ENCODE peak calls at places on chromosome X, in four cellular contexts. One of them, this sample, is unnamed.
A peak's percentile ranks its signal among the peaks of the same experiment; 100 is the strongest.

GRCh38 chrX:123188081-123188480 is 4.0 kb downstream of the GRIA3 start:
- DNase-seq in CD4-positive, alpha-beta memory T cell: no peak
- DNase-seq in tibial nerve: no peak
- DNase-seq in brain microvascular endothelial cell: no peak
- DNase-seq in this sample: no peak

GRCh38 chrX:40552768-40553167 is 28.0 kb upstream of the ATP6AP2 start:
- DNase-seq in CD4-positive, alpha-beta memory T cell: no peak
- DNase-seq in brain microvascular endothelial cell: no peak
- DNase-seq in tibial nerve: no peak
- DNase-seq in this sample: no peak

GRCh38 chrX:120308959-120309872 is 2.0 kb downstream of the TMEM255A start:
- DNase-seq in tibial nerve: no peak
- DNase-seq in CD4-positive, alpha-beta memory T cell: peak; percentile 79
- DNase-seq in brain microvascular endothelial cell: peak; percentile 43
- DNase-seq in this sample: peak; percentile 39

GRCh38 chrX:40097492-40098263 is at the start of gene BCOR:
- DNase-seq in CD4-positive, alpha-beta memory T cell: peak; percentile 72
- DNase-seq in brain microvascular endothelial cell: no peak
- DNase-seq in tibial nerve: no peak
- DNase-seq in this sample: peak; percentile 64

GRCh38 chrX:20988118-20988517 is 386.1 kb upstream of the CNKSR2 start:
- DNase-seq in brain microvascular endothelial cell: no peak
- DNase-seq in tibial nerve: no peak
- DNase-seq in CD4-positive, alpha-beta memory T cell: no peak
- DNase-seq in this sample: no peak

GRCh38 chrX:53456254-53456653 is 22.1 kb upstream of the HSD17B10 start:
- DNase-seq in tibial nerve: no peak
- DNase-seq in brain microvascular endothelial cell: no peak
- DNase-seq in CD4-positive, alpha-beta memory T cell: no peak
- DNase-seq in this sample: no peak

GRCh38 chrX:38192007-38192625 is 28.6 kb downstream of the SRPX start:
- DNase-seq in tibial nerve: no peak
- DNase-seq in brain microvascular endothelial cell: no peak
- DNase-seq in CD4-positive, alpha-beta memory T cell: no peak
- DNase-seq in this sample: no peak

GRCh38 chrX:49040376-49040955 is 2.7 kb downstream of the TFE3 start:
- DNase-seq in tibial nerve: no peak
- DNase-seq in CD4-positive, alpha-beta memory T cell: no peak
- DNase-seq in brain microvascular endothelial cell: peak; percentile 17
- DNase-seq in this sample: no peak

GRCh38 chrX:397575-397974 is 10.9 kb upstream of the PPP2R3B start:
- DNase-seq in tibial nerve: peak; percentile 23
- DNase-seq in CD4-positive, alpha-beta memory T cell: no peak
- DNase-seq in brain microvascular endothelial cell: peak; percentile 85
- DNase-seq in this sample: no peak

GRCh38 chrX:55008571-55009358 is 8.6 kb downstream of the APEX2 start:
- DNase-seq in brain microvascular endothelial cell: no peak
- DNase-seq in tibial nerve: no peak
- DNase-seq in CD4-positive, alpha-beta memory T cell: no peak
- DNase-seq in this sample: no peak

GRCh38 chrX:20838477-20838876 is 535.7 kb upstream of the CNKSR2 start:
- DNase-seq in CD4-positive, alpha-beta memory T cell: no peak
- DNase-seq in tibial nerve: no peak
- DNase-seq in brain microvascular endothelial cell: no peak
- DNase-seq in this sample: no peak

GRCh38 chrX:30659421-30659820 is 6.2 kb downstream of the GK start:
- DNase-seq in CD4-positive, alpha-beta memory T cell: no peak
- DNase-seq in tibial nerve: no peak
- DNase-seq in brain microvascular endothelial cell: peak; percentile 76
- DNase-seq in this sample: no peak

GRCh38 chrX:723781-724180 is 93.2 kb downstream of the SHOX start:
- DNase-seq in CD4-positive, alpha-beta memory T cell: peak; percentile 18
- DNase-seq in brain microvascular endothelial cell: no peak
- DNase-seq in tibial nerve: no peak
- DNase-seq in this sample: no peak

GRCh38 chrX:146433771-146434170 is 375.8 kb upstream of the CXorf51B start:
- DNase-seq in CD4-positive, alpha-beta memory T cell: no peak
- DNase-seq in brain microvascular endothelial cell: no peak
- DNase-seq in tibial nerve: no peak
- DNase-seq in this sample: no peak

GRCh38 chrX:137031039-137031438 is 2.8 kb downstream of the GPR101 start:
- DNase-seq in CD4-positive, alpha-beta memory T cell: no peak
- DNase-seq in tibial nerve: no peak
- DNase-seq in brain microvascular endothelial cell: no peak
- DNase-seq in this sample: no peak
- H3K4me3 ChIP-seq in CD4-positive, alpha-beta memory T cell: no peak overlapping the region
- H3K4me3 ChIP-seq in tibial nerve: no peak overlapping the region
- H3K4me3 ChIP-seq in brain microvascular endothelial cell: no peak overlapping the region
- H3K4me3 ChIP-seq in this sample: no peak overlapping the region

DNA sequence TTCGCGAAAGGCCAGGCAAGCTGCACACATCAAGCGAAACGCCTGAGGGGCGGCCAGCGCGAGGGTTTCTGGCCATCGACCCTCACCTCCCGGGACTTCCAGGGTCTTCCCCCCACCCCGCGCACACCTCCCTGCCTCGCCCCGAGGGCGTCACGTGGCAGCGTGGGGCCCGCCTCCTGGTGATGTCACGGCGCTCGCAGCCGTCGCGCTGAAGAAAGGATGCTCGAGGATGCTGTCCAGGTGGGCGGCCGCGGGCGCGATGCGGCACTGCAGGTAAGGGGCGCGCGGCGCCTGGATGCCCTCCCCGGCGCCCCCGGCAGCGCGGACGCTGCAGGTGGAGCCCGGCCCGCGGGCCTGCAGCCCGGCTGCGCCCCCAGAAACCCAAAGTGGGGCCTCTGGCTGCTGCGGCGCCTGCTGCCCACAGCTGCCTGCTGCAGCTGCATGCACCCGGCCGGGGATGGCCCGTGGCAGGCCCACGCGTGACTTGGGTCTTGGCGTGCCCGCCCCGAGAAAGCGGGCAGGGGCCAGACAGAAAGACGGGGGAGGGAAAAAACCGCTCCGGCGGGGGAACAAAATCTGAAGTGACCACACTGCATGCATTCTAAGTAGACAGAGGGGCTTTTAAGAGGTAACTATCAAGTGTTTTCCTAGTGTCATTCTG is 1.6 kb downstream of the CLCN4 start:
- DNase-seq in tibial nerve: no peak
- DNase-seq in CD4-positive, alpha-beta memory T cell: no peak
- DNase-seq in brain microvascular endothelial cell: no peak
- DNase-seq in this sample: no peak
- H3K27ac ChIP-seq in tibial nerve: peak overlapping the region; percentile 13
- H3K27ac ChIP-seq in CD4-positive, alpha-beta memory T cell: no peak overlapping the region
- H3K27ac ChIP-seq in brain microvascular endothelial cell: no peak overlapping the region
- H3K27ac ChIP-seq in this sample: no peak overlapping the region

GRCh38 chrX:25427873-25428555 is 412.2 kb upstream of the ARX start:
- DNase-seq in brain microvascular endothelial cell: no peak
- DNase-seq in tibial nerve: no peak
- DNase-seq in CD4-positive, alpha-beta memory T cell: no peak
- DNase-seq in this sample: no peak
- H3K4me3 ChIP-seq in brain microvascular endothelial cell: no peak overlapping the region
- H3K4me3 ChIP-seq in tibial nerve: no peak overlapping the region
- H3K4me3 ChIP-seq in CD4-positive, alpha-beta memory T cell: no peak overlapping the region
- H3K4me3 ChIP-seq in this sample: no peak overlapping the region

GRCh38 chrX:103927030-103927429 is 35.4 kb upstream of the TMSB15B start:
- DNase-seq in brain microvascular endothelial cell: no peak
- DNase-seq in CD4-positive, alpha-beta memory T cell: no peak
- DNase-seq in tibial nerve: no peak
- DNase-seq in this sample: no peak
- H3K27ac ChIP-seq in brain microvascular endothelial cell: no peak overlapping the region
- H3K27ac ChIP-seq in CD4-positive, alpha-beta memory T cell: no peak overlapping the region
- H3K27ac ChIP-seq in tibial nerve: no peak overlapping the region
- H3K27ac ChIP-seq in this sample: no peak overlapping the region

DNA sequence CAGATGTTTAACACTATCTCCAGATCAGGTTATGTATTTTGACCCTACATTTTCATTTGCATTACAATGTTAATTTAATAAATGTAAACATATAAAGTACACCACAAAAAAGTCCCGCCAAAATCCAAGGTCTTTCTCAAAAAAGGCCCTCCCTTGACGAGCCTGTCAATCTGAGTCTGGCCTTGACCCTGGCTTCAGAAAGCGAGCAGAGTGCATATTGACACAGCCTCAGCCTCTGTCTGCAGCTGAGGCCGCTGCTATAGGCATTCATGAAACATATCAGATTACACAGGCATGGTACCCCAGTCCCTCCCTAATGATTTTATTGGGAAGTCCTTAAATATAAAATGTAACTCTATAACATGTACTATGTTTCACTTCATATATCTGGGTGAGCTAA is 6.2 kb downstream of the MBNL3 start:
- DNase-seq in CD4-positive, alpha-beta memory T cell: no peak
- DNase-seq in tibial nerve: no peak
- DNase-seq in brain microvascular endothelial cell: no peak
- DNase-seq in this sample: no peak
- H3K4me3 ChIP-seq in CD4-positive, alpha-beta memory T cell: no peak overlapping the region
- H3K4me3 ChIP-seq in tibial nerve: no peak overlapping the region
- H3K4me3 ChIP-seq in brain microvascular endothelial cell: no peak overlapping the region
- H3K4me3 ChIP-seq in this sample: no peak overlapping the region

GRCh38 chrX:16839852-16840460 is 30.2 kb downstream of the RBBP7 start:
- DNase-seq in tibial nerve: no peak
- DNase-seq in CD4-positive, alpha-beta memory T cell: no peak
- DNase-seq in brain microvascular endothelial cell: peak; percentile 71
- DNase-seq in this sample: no peak
- H3K27ac ChIP-seq in tibial nerve: no peak overlapping the region
- H3K27ac ChIP-seq in CD4-positive, alpha-beta memory T cell: no peak overlapping the region
- H3K27ac ChIP-seq in brain microvascular endothelial cell: peak overlapping the region; percentile 57
- H3K27ac ChIP-seq in this sample: no peak overlapping the region

DNA sequence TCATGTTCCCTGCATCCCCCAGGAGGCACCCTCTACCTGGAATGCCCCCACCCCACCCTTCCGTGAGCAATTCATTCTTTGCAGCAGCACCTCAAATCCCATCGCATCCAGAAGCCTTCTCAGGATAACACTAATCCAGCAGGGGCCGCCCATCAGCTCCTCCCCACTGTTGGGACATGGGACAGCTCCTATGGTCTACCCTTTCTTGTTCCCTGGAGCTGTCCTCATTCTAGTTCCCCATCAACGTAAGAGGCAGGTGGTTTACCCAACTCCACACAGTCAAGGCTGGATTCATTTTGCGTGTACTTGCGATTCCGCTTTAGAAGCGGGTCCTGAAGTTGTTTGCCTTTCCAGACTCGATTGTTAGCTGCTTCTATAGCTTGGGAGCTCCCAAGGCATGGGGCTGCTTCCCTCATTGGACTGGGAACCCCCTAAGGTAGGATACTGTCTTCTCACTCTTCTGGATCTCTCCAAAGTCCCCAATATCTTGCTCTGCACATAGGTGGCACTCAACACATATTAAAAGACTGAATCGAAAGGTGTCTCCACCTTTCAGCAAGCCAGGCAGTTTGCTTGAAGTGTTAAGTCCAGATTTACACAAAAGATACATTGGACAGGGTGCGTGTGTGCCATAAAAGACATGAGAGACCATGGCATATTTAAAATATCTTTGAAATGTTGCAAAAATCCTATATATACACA is 942 bp upstream of the APLN start:
- DNase-seq in brain microvascular endothelial cell: no peak
- DNase-seq in tibial nerve: no peak
- DNase-seq in CD4-positive, alpha-beta memory T cell: peak; percentile 33
- DNase-seq in this sample: no peak
- H3K4me3 ChIP-seq in brain microvascular endothelial cell: no peak overlapping the region
- H3K4me3 ChIP-seq in tibial nerve: no peak overlapping the region
- H3K4me3 ChIP-seq in CD4-positive, alpha-beta memory T cell: no peak overlapping the region
- H3K4me3 ChIP-seq in this sample: no peak overlapping the region

GRCh38 chrX:10512741-10513140 is 107.6 kb downstream of the MID1 start:
- DNase-seq in tibial nerve: no peak
- DNase-seq in CD4-positive, alpha-beta memory T cell: no peak
- DNase-seq in brain microvascular endothelial cell: no peak
- DNase-seq in this sample: no peak
- H3K27ac ChIP-seq in tibial nerve: peak overlapping the region; percentile 30
- H3K27ac ChIP-seq in CD4-positive, alpha-beta memory T cell: no peak overlapping the region
- H3K27ac ChIP-seq in brain microvascular endothelial cell: no peak overlapping the region
- H3K27ac ChIP-seq in this sample: no peak overlapping the region

DNA sequence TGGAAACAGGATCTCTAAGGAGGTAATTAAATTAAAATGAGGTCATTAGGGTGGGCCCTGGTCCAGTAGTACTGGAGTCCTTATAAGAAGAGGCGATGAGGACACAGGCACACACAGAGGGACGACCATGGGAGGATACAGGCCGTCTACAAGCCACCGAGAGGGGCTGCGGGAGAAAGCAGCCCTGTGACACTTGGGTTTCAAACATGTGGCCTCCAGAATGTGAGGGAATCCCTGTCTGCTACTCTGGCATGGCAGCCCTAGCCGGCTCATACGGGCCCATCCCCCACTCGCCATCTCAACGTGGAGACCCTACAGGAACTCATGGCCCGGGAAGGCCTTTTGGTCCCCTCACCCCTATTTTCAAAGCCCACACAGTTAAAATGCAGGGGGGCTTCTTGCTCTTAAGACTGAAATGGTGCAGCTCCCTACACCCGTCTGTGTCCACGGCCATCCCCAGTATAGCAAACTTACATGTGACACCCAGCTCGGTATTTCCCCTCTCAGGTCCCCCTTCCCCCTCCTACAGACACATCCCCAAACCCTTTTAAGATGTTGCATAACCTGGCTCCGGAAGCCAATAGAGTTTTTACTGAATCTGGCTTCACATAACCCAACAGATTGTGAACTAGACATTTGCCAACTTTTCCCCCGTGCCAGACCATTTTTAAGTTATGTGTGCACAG is 124.1 kb upstream of the TBL1X start:
- DNase-seq in tibial nerve: no peak
- DNase-seq in CD4-positive, alpha-beta memory T cell: peak; percentile 79
- DNase-seq in brain microvascular endothelial cell: no peak
- DNase-seq in this sample: peak; percentile 77
- H3K4me3 ChIP-seq in tibial nerve: peak overlapping the region; percentile 4
- H3K4me3 ChIP-seq in CD4-positive, alpha-beta memory T cell: peak overlapping the region; percentile 36
- H3K4me3 ChIP-seq in brain microvascular endothelial cell: no peak overlapping the region
- H3K4me3 ChIP-seq in this sample: peak overlapping the region; percentile 62

This sample was measured in naive thymus-derived CD4-positive, alpha-beta T cell.